ENCODE peak calls at places on chromosomes 16 and 17, in five cellular contexts. G is HCT116, P is K562, W is prostate gland, B is vagina. M is an unnamed sample.

GRCh38 chr16:46573008-46573833 is 48.0 kb downstream of the SHCBP1 start:
- DNase-seq in G (no peak), P (peak), W (no peak), B (no peak), M (no peak)

GRCh38 chr17:83194761-83195329 is 115.4 kb downstream of the METRNL start:
- DNase-seq in G (no peak), P (no peak), W (no peak), B (no peak), M (no peak)

GRCh38 chr16:2295056-2295798 is 27.3 kb upstream of the RNPS1 start:
- DNase-seq in G (no peak), P (no peak), W (no peak), B (no peak), M (no peak)

GRCh38 chr17:57600092-57600491 is 145.0 kb downstream of the CCDC182 start:
- DNase-seq in G (no peak), P (no peak), W (no peak), B (no peak), M (no peak)

GRCh38 chr17:7839890-7840260 is 5.9 kb downstream of the KDM6B start:
- DNase-seq in G (no peak), P (peak), W (no peak), B (no peak), M (no peak)

GRCh38 chr16:79307214-79307613 is 293.3 kb downstream of the MAF start:
- DNase-seq in G (no peak), P (no peak), W (no peak), B (no peak), M (no peak)

GRCh38 chr17:81234940-81235821 is 3.7 kb downstream of the TEPSIN start:
- DNase-seq in G (no peak), P (peak), W (no peak), B (no peak), M (no peak)

GRCh38 chr17:57108656-57109392 is 23.8 kb downstream of the AKAP1 start:
- DNase-seq in G (no peak), P (no peak), W (no peak), B (no peak), M (no peak)

GRCh38 chr16:84617068-84617630 is 729 bp downstream of the COTL1 start:
- DNase-seq in G (no peak), P (peak), W (no peak), B (no peak), M (peak)

GRCh38 chr16:6714510-6714909 is 618.1 kb upstream of the RBFOX1 start:
- DNase-seq in G (no peak), P (no peak), W (no peak), B (no peak), M (no peak)

GRCh38 chr16:65510850-65511249 is 389.0 kb upstream of the CDH11 start:
- DNase-seq in G (no peak), P (no peak), W (no peak), B (no peak), M (no peak)

GRCh38 chr17:73797594-73798110 is 153.4 kb upstream of the SDK2 start:
- DNase-seq in G (no peak), P (no peak), W (no peak), B (no peak), M (no peak)

GRCh38 chr17:65694601-65695000 is 133.2 kb upstream of the AXIN2 start:
- DNase-seq in G (no peak), P (no peak), W (no peak), B (no peak), M (no peak)

GRCh38 chr17:73588291-73589095 is 55.8 kb downstream of the SDK2 start:
- DNase-seq in G (no peak), P (no peak), W (no peak), B (no peak), M (no peak)

GRCh38 chr17:62187681-62188080 is 122.6 kb upstream of the MED13 start:
- DNase-seq in G (no peak), P (peak), W (no peak), B (no peak), M (no peak)

DNA sequence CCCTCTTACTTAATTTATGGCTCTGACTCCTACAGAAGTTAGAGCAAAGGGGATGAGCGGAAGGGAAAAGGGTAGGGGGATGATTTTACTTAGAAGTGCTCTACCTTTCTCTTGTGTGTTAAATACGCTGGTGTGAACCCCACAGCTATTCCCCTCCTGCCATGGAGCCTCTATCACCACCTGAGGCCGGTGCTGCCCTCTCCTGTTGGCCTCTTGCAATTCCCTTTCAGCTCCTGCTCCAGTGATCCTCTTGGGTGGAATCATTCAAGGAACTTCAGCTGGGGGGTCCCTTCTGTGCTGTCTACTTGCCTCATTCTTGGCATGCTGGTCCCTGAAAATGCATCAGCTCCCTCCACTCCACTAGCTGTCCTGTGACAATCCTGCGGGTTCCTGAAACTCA is 41.8 kb upstream of the CDH8 start:
- DNase-seq in G (no peak), P (no peak), W (no peak), B (no peak), M (no peak)
- TF ChIP-seq CTCF in G (no peak), P (no peak), W (no peak), B (no peak), M (no peak)

GRCh38 chr17:39640493-39641118 is 3.7 kb downstream of the STARD3 start:
- DNase-seq in G (no peak), P (no peak), W (no peak), B (no peak), M (no peak)

GRCh38 chr17:39641119-39641496 is 4.2 kb downstream of the STARD3 start:
- DNase-seq in G (no peak), P (no peak), W (no peak), B (no peak), M (no peak)

GRCh38 chr17:39642675-39643074 is 5.7 kb downstream of the STARD3 start:
- DNase-seq in G (no peak), P (no peak), W (no peak), B (no peak), M (no peak)

GRCh38 chr17:39643271-39643670 is 6.3 kb downstream of the STARD3 start:
- DNase-seq in G (no peak), P (no peak), W (no peak), B (no peak), M (no peak)

DNA sequence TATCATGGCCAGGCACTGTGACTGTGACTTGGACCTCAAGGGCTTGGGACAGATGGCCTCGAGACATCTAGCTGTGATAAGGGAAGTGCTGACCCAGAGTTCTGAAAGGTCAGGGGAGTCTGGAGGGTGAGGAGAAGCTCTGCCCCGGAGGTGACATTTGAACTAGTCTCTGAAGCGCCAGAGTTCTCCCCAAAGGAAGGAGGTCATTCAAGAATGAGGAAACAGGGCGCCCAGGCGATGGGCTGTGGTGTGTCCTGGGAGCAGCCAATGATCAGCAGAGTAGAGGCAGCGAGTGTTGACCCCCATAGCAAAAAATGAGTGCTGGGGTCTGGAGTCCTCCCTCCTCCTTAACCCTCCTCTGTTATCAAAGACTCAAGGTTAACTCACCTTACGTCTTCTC is 4.9 kb downstream of the STARD3 start:
- DNase-seq in G (no peak), P (peak), W (no peak), B (no peak), M (no peak)
- H3K27ac ChIP-seq in G (no peak), P (no peak), W (no peak), B (no peak), M (no peak)

GRCh38 chr16:30775131-30775380 is 11.9 kb downstream of the ZNF629 start:
- DNase-seq in G (no peak), P (no peak), W (no peak), B (no peak), M (no peak)

GRCh38 chr16:30774367-30775130 is 12.4 kb downstream of the RNF40 start:
- DNase-seq in G (no peak), P (no peak), W (no peak), B (no peak), M (no peak)

GRCh38 chr16:30777591-30778297 is 9.3 kb downstream of the ZNF629 start:
- DNase-seq in G (no peak), P (no peak), W (no peak), B (no peak), M (no peak)

GRCh38 chr16:30773826-30774225 is 11.7 kb downstream of the RNF40 start:
- DNase-seq in G (no peak), P (no peak), W (no peak), B (no peak), M (no peak)

GRCh38 chr16:30775381-30776099 is 11.5 kb downstream of the ZNF629 start:
- DNase-seq in G (peak), P (peak), W (peak), B (no peak), M (peak)
- TF ChIP-seq POLR2AphosphoS5 in G (peak), P (peak), W (peak), B (peak), M (peak)

DNA sequence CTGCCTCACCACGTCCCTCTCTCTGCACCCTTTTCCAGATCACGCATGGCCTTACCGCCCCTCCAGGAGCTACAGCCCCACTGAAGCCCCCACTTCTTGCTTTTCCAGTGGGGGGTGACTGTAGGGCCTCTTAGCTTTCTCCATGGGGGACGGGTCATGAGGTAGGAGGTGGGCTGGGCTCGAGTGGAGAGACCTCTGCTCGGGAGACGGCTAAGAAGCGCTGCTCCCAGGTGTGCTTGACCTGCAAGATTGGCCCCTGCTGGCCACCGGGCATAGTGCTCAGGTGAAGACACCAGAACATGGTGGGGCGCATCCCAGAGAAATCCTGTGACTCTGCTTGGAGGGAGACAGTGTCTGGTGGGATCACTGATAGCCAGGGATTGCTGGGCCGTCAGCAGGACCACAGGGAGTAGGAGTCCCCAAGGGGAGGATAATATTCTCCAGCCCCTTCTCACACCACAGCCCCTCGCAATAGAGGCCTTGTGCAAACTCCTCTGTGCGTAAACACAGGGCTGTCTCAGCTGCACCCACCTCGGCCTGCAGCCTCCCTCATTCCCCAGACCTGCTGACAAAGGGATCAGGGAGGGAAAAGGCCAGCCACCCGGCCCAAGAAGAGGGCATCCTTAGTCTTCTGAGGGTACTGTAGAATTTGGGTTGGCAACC is 8.9 kb upstream of the GALK1 start:
- DNase-seq in G (no peak), P (no peak), W (no peak), B (no peak), M (no peak)
- TF ChIP-seq CTCF in G (no peak), P (no peak), W (no peak), B (no peak), M (no peak)

DNA sequence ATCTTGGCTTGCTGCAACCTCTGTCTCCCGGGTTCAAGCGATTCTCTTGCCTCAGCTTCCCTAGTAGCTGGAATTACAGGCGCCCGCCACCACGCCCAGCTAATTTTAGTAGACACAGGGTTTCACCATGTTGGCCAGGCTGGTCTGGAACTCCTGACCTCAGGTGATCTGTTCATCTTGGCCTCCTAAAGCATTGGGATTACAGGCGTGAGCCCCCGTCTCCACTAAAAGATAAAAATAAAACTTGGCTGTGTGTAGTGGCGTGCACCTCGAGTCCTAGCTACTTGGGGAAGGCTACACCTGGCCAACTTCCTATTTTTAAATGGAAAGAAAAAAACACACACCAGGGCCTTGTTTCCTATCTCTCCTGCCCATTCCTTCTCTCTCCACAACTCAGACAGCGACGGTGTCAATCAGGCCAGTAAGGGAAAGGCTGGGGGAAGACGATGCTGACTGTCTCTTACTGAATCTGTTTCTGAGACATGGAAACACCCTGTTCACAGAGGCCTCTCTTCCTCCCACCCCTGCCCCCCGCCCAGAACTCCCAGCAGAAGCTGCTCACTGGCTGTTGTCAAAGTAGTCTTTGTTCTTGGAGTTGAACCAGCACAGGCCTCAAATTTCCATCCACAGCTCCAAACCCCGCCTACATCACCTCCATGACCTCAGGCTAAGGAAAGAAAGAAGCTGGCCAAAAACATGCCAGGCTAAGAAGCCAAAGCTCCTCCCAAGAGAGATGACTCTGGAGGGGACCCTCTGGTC is 96.6 kb downstream of the NXN start:
- DNase-seq in G (no peak), P (no peak), W (peak), B (no peak), M (peak)
- H3K27ac ChIP-seq in G (peak), P (no peak), W (peak), B (peak), M (peak)

M was measured in stomach.